ENCODE peak calls at places on chromosome 4, in seven cellular contexts. P, G, S, A, R, E and L are unnamed samples.

GRCh38 chr4:153684182-153685073 is at the start of gene TLR2:
- DNase-seq in E (no peak), A (peak; percentile 17), R (peak; percentile 81), S (no peak), G (no peak), P (peak; percentile 43), L (peak; percentile 69)

GRCh38 chr4:1763550-1764080 is 29.5 kb upstream of the FGFR3 start:
- DNase-seq in R (peak; percentile 59), S (no peak), P (no peak), A (peak; percentile 47), G (no peak), E (no peak), L (peak; percentile 29)

GRCh38 chr4:52059372-52059771 is 8.3 kb downstream of the SPATA18 start:
- DNase-seq in G (no peak), A (peak; percentile 75), S (peak; percentile 97), E (peak; percentile 68), R (no peak), P (no peak), L (peak; percentile 54)

GRCh38 chr4:153929651-153930050 is 140.8 kb upstream of the SFRP2 start:
- DNase-seq in G (no peak), R (no peak), P (no peak), S (no peak), A (peak; percentile 16), E (no peak), L (no peak)

GRCh38 chr4:140296871-140297570 is 76.4 kb upstream of the SCOC start:
- DNase-seq in G (peak; percentile 58), R (no peak), S (peak; percentile 60), P (no peak), A (no peak), E (no peak), L (no peak)

GRCh38 chr4:15920723-15921591 is 17.6 kb downstream of the FGFBP1 start:
- DNase-seq in P (no peak), R (no peak), E (peak; percentile 93), G (no peak), A (no peak), S (peak; percentile 97), L (peak; percentile 12)

GRCh38 chr4:156946508-156947197 is 24.9 kb downstream of the PDGFC start:
- DNase-seq in G (peak; percentile 2), S (peak; percentile 97), P (no peak), E (peak; percentile 99), A (no peak), R (no peak), L (no peak)

GRCh38 chr4:17066241-17066640 is 167.8 kb upstream of the LDB2 start:
- DNase-seq in E (no peak), G (no peak), S (no peak), R (no peak), P (no peak), A (no peak), L (no peak)

GRCh38 chr4:2390780-2391490 is 27.5 kb downstream of the ZFYVE28 start:
- DNase-seq in E (no peak), P (no peak), S (no peak), G (no peak), A (no peak), R (no peak), L (no peak)

GRCh38 chr4:138614462-138615142 is 372.5 kb upstream of the SLC7A11 start:
- DNase-seq in G (no peak), R (no peak), P (no peak), E (no peak), A (no peak), S (no peak), L (no peak)

GRCh38 chr4:19748911-19749473 is 502.7 kb upstream of the SLIT2 start:
- DNase-seq in E (peak; percentile 7), R (no peak), P (no peak), S (peak; percentile 2), G (no peak), A (no peak), L (no peak)

GRCh38 chr4:155179216-155179615 is 29.2 kb upstream of the NPY2R start:
- DNase-seq in E (peak; percentile 92), P (no peak), A (no peak), R (no peak), G (no peak), S (peak; percentile 97), L (no peak)

GRCh38 chr4:152032722-152033131 is 271.9 kb upstream of the GATB start:
- DNase-seq in A (no peak), G (no peak), S (no peak), R (no peak), E (peak; percentile 41), P (no peak), L (no peak)

GRCh38 chr4:56301181-56302076 is 85.9 kb downstream of the AASDH start:
- DNase-seq in P (peak; percentile 26), R (peak; percentile 62), G (peak; percentile 58), A (peak; percentile 89), E (peak; percentile 74), S (peak; percentile 79), L (peak; percentile 59)

GRCh38 chr4:185472063-185472542 is 570 bp upstream of the CCDC110 start:
- DNase-seq in P (no peak), A (no peak), S (no peak), R (no peak), G (no peak), E (no peak), L (no peak)

GRCh38 chr4:101271516-101271915 is 75.8 kb downstream of the PPP3CA start:
- DNase-seq in G (no peak), S (no peak), A (no peak), R (no peak), E (no peak), P (no peak), L (no peak)